ENCODE peak calls at places on chromosomes 12 and 14, in six cellular contexts. I is HCT116, V is mucosa of descending colon, S is upper lobe of right lung, L is fibroblast of the aortic adventitia, X is body of pancreas. O is an unnamed sample.

GRCh38 chr14:20652996-20653975 is 11.8 kb upstream of the OR6S1 start:
- DNase-seq in I (peak), V (no peak), S (no peak), L (peak), X (no peak), O (no peak)

GRCh38 chr14:101620821-101621785 is 59.8 kb downstream of the DIO3 start:
- DNase-seq in I (no peak), V (no peak), S (no peak), L (no peak), X (no peak), O (no peak)

GRCh38 chr14:60651936-60652673 is 2.8 kb upstream of the SIX1 start:
- DNase-seq in I (no peak), V (no peak), S (no peak), L (no peak), X (no peak), O (no peak)

GRCh38 chr12:46934374-46935111 is 108.7 kb upstream of the SLC38A4 start:
- DNase-seq in I (no peak), V (no peak), S (no peak), L (no peak), X (no peak), O (no peak)

GRCh38 chr14:50371546-50371945 is 25.1 kb downstream of the CDKL1 start:
- DNase-seq in I (no peak), V (no peak), S (no peak), L (no peak), X (no peak), O (no peak)

GRCh38 chr12:1047898-1048660 is 57.1 kb downstream of the ERC1 start:
- DNase-seq in I (no peak), V (no peak), S (no peak), L (peak), X (no peak), O (no peak)

GRCh38 chr12:6929806-6930452 is 2.2 kb downstream of the ATN1 start:
- DNase-seq in I (no peak), V (no peak), S (no peak), L (no peak), X (no peak), O (no peak)

GRCh38 chr14:101775756-101776292 is 14.3 kb downstream of the PPP2R5C start:
- DNase-seq in I (no peak), V (no peak), S (no peak), L (no peak), X (no peak), O (no peak)

GRCh38 chr12:32568241-32568640 is 110.9 kb upstream of the DNM1L start:
- DNase-seq in I (peak), V (no peak), S (no peak), L (peak), X (no peak), O (peak)

GRCh38 chr12:94725375-94726168 is 75.2 kb upstream of the TMCC3 start:
- DNase-seq in I (peak), V (peak), S (no peak), L (peak), X (no peak), O (peak)

GRCh38 chr12:47078733-47079364 is 572 bp upstream of the PCED1B start:
- DNase-seq in I (no peak), V (peak), S (peak), L (no peak), X (peak), O (no peak)

GRCh38 chr12:122023339-122024131 is 1.9 kb downstream of the BCL7A start:
- DNase-seq in I (peak), V (peak), S (peak), L (peak), X (peak), O (peak)

GRCh38 chr12:26128180-26128579 is 3.3 kb upstream of the BHLHE41 start:
- DNase-seq in I (no peak), V (no peak), S (no peak), L (peak), X (no peak), O (no peak)

GRCh38 chr14:73774244-73774575 is 60.0 kb upstream of the PNMA1 start:
- DNase-seq in I (no peak), V (no peak), S (no peak), L (no peak), X (no peak), O (no peak)

GRCh38 chr14:65287264-65288131 is 125.0 kb upstream of the FUT8 start:
- DNase-seq in I (no peak), V (no peak), S (no peak), L (no peak), X (no peak), O (no peak)

GRCh38 chr12:43345023-43345422 is 207.0 kb downstream of the ADAMTS20 start:
- DNase-seq in I (no peak), V (no peak), S (no peak), L (no peak), X (no peak), O (no peak)

GRCh38 chr14:103100281-103101121 is 6.0 kb downstream of the EXOC3L4 start:
- DNase-seq in I (no peak), V (no peak), S (no peak), L (no peak), X (no peak), O (no peak)
- TF ChIP-seq CTCF in I (no peak), V (no peak), S (no peak), L (no peak), X (no peak), O (no peak)

GRCh38 chr12:125549836-125550235 is 484.6 kb downstream of the AACS start:
- DNase-seq in I (no peak), V (no peak), S (no peak), L (no peak), X (no peak), O (no peak)
- TF ChIP-seq CTCF in I (peak), V (no peak), S (peak), L (peak), X (no peak), O (no peak)

GRCh38 chr12:72282721-72283120 is 10.6 kb downstream of the TRHDE start:
- DNase-seq in I (no peak), V (no peak), S (no peak), L (no peak), X (no peak), O (no peak)
- TF ChIP-seq CTCF in I (peak), V (no peak), S (peak), L (peak), X (peak), O (peak)

DNA sequence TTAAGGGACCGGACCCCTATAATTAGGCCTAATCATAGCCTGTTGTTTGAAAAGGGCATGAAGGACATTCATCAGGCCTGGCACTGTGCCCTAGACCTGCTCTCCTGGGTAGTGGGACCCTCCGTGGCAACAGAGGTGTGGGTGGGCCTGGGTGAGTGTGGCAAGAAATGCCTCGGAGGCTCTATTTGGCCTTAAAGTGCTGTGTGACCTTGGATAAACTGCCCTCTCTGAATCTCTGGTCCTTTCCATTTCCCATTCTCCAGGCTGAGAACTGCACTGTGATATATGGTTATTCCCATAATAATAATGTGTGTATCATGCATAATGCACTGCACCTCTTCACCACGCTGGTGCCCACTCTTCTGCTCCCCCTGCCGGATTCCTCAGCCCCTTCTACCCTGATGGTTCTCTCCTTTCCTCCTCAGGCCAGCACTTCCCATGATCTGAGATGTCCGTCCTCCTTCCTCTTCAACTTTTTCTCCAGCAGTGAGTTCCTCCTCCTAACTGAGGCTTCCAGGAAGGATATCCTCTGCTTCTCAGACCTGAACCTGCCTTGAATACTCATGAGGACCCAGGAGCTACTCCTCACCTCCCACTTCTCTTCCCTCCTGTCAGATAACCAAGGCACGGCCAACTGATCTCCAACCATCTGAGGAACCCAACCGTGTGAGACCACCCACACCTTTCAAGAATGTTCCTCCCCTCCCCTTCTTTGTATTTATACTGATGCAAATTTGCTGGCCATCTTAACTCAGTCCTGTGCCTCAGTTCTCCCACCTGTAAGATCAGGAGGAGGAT is 111.0 kb upstream of the PZP start:
- DNase-seq in I (no peak), V (no peak), S (no peak), L (no peak), X (no peak), O (no peak)
- TF ChIP-seq CTCF in I (no peak), V (no peak), S (no peak), L (no peak), X (no peak), O (peak)

GRCh38 chr14:106277503-106277902 is 751.1 kb downstream of the TMEM121 start:
- DNase-seq in I (no peak), V (peak), S (no peak), L (no peak), X (no peak), O (no peak)
- TF ChIP-seq CTCF in I (peak), V (peak), S (peak), L (no peak), X (peak), O (no peak)

GRCh38 chr12:14138495-14138894 is 157.1 kb upstream of the GRIN2B start:
- DNase-seq in I (no peak), V (no peak), S (no peak), L (no peak), X (no peak), O (no peak)
- TF ChIP-seq CTCF in I (peak), V (no peak), S (no peak), L (no peak), X (no peak), O (no peak)

GRCh38 chr14:68363401-68363800 is 429.5 kb downstream of the ZFP36L1 start:
- DNase-seq in I (peak), V (no peak), S (no peak), L (no peak), X (no peak), O (no peak)
- TF ChIP-seq CTCF in I (peak), V (no peak), S (no peak), L (no peak), X (no peak), O (no peak)

DNA sequence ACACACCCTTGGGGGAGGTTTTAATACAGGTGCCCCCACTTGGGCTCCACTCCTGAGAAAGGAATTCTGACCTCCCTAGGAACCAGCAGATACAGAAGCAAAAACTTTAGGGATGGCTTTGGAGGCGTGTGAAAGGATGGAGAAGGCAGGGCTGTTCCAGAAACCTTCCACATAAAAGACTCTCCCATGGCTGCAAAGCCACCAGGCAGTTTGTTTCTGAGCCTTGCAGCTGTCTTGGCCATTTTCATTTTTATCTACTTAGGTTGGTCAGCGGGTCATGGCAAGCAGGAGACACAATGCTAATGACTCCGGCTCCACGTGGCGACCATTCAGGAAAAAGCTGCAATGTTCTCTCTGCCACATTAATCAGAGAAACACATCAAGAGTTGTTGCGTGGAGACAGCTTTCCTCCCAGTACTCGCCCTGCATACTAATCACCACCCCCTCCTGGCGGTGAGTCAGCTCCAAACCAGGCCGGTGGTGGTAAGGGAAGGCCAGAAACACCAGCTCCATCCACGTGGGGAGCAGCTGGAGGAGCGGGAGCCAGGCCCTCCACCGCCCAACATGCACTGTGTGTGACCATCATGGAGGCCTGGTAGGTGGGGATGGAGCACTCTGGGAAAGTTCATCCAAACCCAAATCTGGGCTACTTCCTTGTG is 30.9 kb upstream of the IRF2BPL start:
- DNase-seq in I (peak), V (no peak), S (no peak), L (peak), X (peak), O (peak)
- TF ChIP-seq CTCF in I (peak), V (no peak), S (peak), L (peak), X (no peak), O (peak)

DNA sequence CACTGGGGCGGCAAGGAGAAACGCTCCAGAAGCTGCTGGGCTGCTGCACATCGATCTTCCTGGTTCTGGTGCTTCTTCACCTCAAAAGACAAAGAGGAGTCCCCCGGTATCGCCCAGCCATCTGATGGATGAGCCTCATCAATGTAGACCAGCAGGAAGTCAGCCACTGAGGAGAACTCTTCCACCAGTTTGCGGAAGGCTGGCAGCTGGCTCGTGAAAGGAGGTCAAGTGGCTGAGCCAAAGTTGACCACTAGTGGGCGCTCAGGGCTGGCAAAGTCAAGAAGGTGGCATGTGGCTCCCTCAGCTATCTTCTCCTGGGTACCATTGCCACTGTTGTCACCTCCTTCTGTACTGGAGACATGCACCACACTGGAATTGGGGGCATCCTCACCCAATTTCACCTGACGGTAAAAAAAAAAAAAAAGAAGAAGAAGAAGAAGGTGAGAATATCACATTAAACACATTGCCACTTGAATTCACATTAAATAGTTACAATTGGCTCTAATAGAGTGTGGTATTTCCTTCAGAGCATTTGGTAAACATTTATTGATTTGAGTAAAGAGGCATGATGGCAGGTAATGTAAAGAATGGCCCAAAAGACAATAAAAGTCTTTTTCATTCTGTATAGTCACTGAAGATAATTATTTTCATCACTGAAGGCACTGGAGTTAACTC is 8.3 kb downstream of the DIO2 start:
- DNase-seq in I (no peak), V (peak), S (no peak), L (no peak), X (no peak), O (no peak)
- TF ChIP-seq CTCF in I (peak), V (no peak), S (peak), L (peak), X (no peak), O (peak)

O was measured in AG09309.